ENCODE peak calls at places on chromosomes 13 and 19, in four cellular contexts. U is fibroblast of lung, W is tibial nerve, F is BJ. S is an unnamed sample.
A peak's percentile ranks its signal among the peaks of the same experiment; 100 is the strongest.

GRCh38 chr13:28579334-28579733 is 79.6 kb upstream of the POMP start:
- DNase-seq in F (no peak), W (no peak), U (no peak), S (no peak)

GRCh38 chr13:31670831-31671617 is 68.3 kb upstream of the RXFP2 start:
- DNase-seq in F (no peak), W (no peak), U (no peak), S (no peak)

GRCh38 chr13:91381371-91381770 is 17.1 kb upstream of the GPC5 start:
- DNase-seq in F (no peak), U (peak; percentile 28), W (no peak), S (no peak)

GRCh38 chr19:42433503-42434260 is 6.5 kb upstream of the LIPE start:
- DNase-seq in U (no peak), W (peak; percentile 80), F (no peak), S (no peak)

GRCh38 chr19:35754365-35755139 is 2.3 kb downstream of the HSPB6 start:
- DNase-seq in F (no peak), U (no peak), W (no peak), S (no peak)

GRCh38 chr13:50888362-50888761 is 21.2 kb upstream of the RNASEH2B start:
- DNase-seq in W (no peak), U (no peak), F (no peak), S (no peak)

GRCh38 chr13:72853000-72853399 is 71.1 kb downstream of the PIBF1 start:
- DNase-seq in U (no peak), W (no peak), F (no peak), S (no peak)

GRCh38 chr13:68727788-68728187 is 1379.8 kb upstream of the ATXN8OS start:
- DNase-seq in F (no peak), W (no peak), U (no peak), S (no peak)

GRCh38 chr19:53660584-53660983 is 28.8 kb downstream of the DPRX start:
- DNase-seq in F (no peak), W (no peak), U (no peak), S (no peak)

GRCh38 chr19:53657778-53658177 is 26.0 kb downstream of the DPRX start:
- DNase-seq in F (no peak), W (no peak), U (no peak), S (no peak)

GRCh38 chr19:53657330-53657729 is 25.5 kb downstream of the DPRX start:
- DNase-seq in F (no peak), U (no peak), W (no peak), S (no peak)

GRCh38 chr19:53662209-53662608 is 30.4 kb downstream of the DPRX start:
- DNase-seq in U (no peak), W (no peak), F (no peak), S (no peak)

DNA sequence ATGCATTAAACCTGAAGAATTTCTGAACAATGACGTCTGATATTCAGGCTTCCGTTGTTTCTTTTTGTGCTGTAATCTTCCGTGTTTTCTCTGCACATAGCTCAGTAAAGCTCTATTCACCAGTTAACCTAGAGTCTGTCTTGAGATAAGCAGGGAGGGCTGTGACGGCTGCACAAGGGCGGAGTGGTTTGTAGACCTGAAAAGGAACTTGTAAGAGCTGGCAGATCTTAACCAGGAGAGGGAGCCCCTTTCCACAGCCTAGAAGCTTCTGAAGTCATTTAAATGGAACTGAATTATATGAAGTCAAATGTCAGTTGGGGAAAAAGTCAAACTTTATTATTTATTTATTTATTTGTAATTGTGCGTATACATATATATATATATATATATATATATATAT is 27.5 kb downstream of the DPRX start:
- DNase-seq in U (no peak), F (no peak), W (no peak), S (no peak)
- TF ChIP-seq CTCF in U (no peak), F (no peak), W (peak; percentile 53), S (no peak)

DNA sequence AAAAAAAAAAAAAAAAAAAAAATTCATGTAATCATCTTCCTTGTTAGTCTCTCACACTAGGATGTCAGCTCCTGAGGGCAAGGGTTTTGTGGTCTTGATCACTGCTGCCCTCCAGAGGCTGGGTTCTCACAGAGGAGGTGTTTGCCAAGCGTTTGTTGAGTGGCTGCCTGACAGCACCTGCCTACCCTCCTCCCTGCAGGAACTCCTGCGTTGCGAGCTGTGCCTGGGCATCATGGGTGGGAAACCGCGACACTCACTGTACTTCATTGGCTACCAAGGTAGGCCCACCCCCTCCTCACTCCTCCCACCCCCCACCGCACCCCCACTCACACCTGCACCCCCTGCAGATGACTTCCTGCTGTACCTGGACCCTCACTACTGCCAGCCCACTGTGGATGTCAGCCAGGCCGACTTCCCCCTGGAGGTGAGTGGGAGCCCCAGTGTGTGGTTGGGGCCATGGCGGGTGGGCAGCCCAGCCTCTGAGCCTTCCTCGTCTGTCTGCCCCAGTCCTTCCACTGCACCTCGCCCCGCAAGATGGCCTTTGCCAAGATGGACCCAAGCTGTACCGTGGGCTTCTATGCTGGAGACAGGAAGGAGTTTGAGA is 8.1 kb downstream of the ATG4D start:
- DNase-seq in F (no peak), W (no peak), U (no peak), S (no peak)
- TF ChIP-seq CTCF in F (peak; percentile 26), W (no peak), U (peak; percentile 18), S (peak; percentile 4)

GRCh38 chr13:62626771-62627170 is 1211.1 kb upstream of the PCDH20 start:
- DNase-seq in U (no peak), W (no peak), F (no peak), S (no peak)
- TF ChIP-seq CTCF in U (peak; percentile 19), W (no peak), F (no peak), S (no peak)

GRCh38 chr13:26503826-26504594 is 53.5 kb upstream of the WASF3 start:
- DNase-seq in W (no peak), F (no peak), U (no peak), S (no peak)

GRCh38 chr13:26499209-26499601 is 58.3 kb upstream of the WASF3 start:
- DNase-seq in W (no peak), F (no peak), U (no peak), S (no peak)

GRCh38 chr13:26498524-26499208 is 58.8 kb upstream of the WASF3 start:
- DNase-seq in W (no peak), F (no peak), U (peak; percentile 44), S (no peak)

GRCh38 chr13:26500618-26501320 is 56.7 kb upstream of the WASF3 start:
- DNase-seq in U (no peak), W (no peak), F (no peak), S (no peak)

DNA sequence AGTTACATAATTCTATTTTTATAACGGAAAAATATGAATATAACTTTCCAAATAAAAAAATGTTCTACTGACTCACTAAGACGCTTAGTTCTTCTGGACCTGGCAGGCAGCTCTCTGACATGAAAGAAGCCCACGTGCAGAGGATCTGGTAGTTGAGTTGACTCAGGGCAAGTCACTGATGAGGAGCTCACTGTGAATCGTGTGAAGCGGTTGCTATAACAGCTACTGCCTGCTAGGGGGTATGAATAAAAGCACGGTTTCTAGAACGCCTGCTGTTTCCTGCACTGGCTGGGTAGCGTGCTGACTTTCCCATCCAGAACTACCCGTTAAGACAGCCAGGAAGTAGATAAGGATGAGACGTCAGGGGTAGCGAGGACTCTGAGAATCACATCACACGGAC is 54.7 kb upstream of the WASF3 start:
- DNase-seq in U (peak; percentile 50), F (no peak), W (no peak), S (no peak)
- TF ChIP-seq CTCF in U (peak; percentile 41), F (peak; percentile 12), W (no peak), S (no peak)

DNA sequence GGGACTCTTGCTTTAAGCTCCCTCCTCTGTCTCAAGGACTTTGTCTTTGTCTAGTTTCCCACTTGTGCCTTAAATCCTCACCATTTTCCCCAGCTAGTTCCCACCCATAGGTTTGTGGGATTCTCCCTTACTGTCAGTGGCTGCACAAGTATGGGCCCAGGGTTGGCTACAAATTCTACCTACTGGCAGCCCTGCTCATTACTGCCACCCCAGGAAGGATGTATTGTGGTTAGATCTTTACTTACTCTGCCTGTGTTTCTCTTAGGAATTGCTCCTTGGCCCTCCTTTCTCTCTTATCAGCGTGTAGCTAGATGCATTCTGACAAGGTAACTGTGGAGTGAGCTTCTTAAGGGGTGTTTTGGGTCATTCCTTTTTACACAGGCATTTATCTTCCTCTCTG is 413.5 kb upstream of the PCDH9 start:
- DNase-seq in F (no peak), W (no peak), U (no peak), S (no peak)
- TF ChIP-seq CTCF in F (no peak), W (no peak), U (no peak), S (no peak)

S was measured in AG09319.